ENCODE peak calls at places on chromosomes 7 and 10, in nine cellular contexts. S is astrocyte of the cerebellum; U is MM.1S; Q is fibroblast of mammary gland; E is uterus; V is GM12864; B is astrocyte of the spinal cord; X is CD4-positive, alpha-beta T cell; I is GM12865. N is an unnamed sample.

GRCh38 chr7:41148521-41148951 is 554.4 kb downstream of the INHBA start:
- DNase-seq in S (peak), U (no peak), Q (peak), E (no peak), V (no peak), B (peak), X (no peak), I (no peak), N (no peak)

GRCh38 chr7:77474756-77475155 is 58.6 kb upstream of the GSAP start:
- DNase-seq in S (no peak), U (no peak), Q (no peak), E (no peak), V (no peak), B (no peak), X (no peak), I (no peak), N (no peak)

GRCh38 chr10:114990991-114991390 is 53.0 kb downstream of the TRUB1 start:
- DNase-seq in S (no peak), U (no peak), Q (no peak), E (no peak), V (no peak), B (no peak), X (no peak), I (no peak), N (no peak)

GRCh38 chr7:13639416-13639815 is 350.1 kb downstream of the ETV1 start:
- DNase-seq in S (no peak), U (no peak), Q (no peak), E (no peak), V (no peak), B (no peak), X (no peak), I (no peak), N (no peak)

GRCh38 chr10:93363891-93364648 is 118.1 kb downstream of the MYOF start:
- DNase-seq in S (no peak), U (no peak), Q (no peak), E (no peak), V (no peak), B (no peak), X (no peak), I (no peak), N (peak)

GRCh38 chr7:157903715-157904114 is 566.9 kb downstream of the DNAJB6 start:
- DNase-seq in S (no peak), U (no peak), Q (no peak), E (no peak), V (no peak), B (no peak), X (no peak), I (no peak), N (no peak)

GRCh38 chr10:97279121-97279815 is 13.2 kb downstream of the ARHGAP19 start:
- DNase-seq in S (no peak), U (no peak), Q (peak), E (peak), V (no peak), B (no peak), X (no peak), I (no peak), N (no peak)

GRCh38 chr7:935321-936130 is 19.0 kb downstream of the ADAP1 start:
- DNase-seq in S (no peak), U (no peak), Q (no peak), E (no peak), V (no peak), B (no peak), X (no peak), I (no peak), N (no peak)

GRCh38 chr7:25318077-25318476 is 89.8 kb upstream of the NPVF start:
- DNase-seq in S (no peak), U (no peak), Q (no peak), E (no peak), V (no peak), B (no peak), X (no peak), I (no peak), N (no peak)
- TF ChIP-seq CTCF in S (no peak), U (no peak), Q (no peak), E (no peak), V (no peak), B (no peak), X (no peak), I (no peak), N (no peak)

GRCh38 chr7:132154248-132154647 is 422.0 kb downstream of the PLXNA4 start:
- DNase-seq in S (no peak), U (no peak), Q (no peak), E (no peak), V (no peak), B (no peak), X (no peak), I (no peak), N (no peak)
- TF ChIP-seq CTCF in S (no peak), U (no peak), Q (no peak), E (no peak), V (no peak), B (no peak), X (no peak), I (no peak), N (no peak)

DNA sequence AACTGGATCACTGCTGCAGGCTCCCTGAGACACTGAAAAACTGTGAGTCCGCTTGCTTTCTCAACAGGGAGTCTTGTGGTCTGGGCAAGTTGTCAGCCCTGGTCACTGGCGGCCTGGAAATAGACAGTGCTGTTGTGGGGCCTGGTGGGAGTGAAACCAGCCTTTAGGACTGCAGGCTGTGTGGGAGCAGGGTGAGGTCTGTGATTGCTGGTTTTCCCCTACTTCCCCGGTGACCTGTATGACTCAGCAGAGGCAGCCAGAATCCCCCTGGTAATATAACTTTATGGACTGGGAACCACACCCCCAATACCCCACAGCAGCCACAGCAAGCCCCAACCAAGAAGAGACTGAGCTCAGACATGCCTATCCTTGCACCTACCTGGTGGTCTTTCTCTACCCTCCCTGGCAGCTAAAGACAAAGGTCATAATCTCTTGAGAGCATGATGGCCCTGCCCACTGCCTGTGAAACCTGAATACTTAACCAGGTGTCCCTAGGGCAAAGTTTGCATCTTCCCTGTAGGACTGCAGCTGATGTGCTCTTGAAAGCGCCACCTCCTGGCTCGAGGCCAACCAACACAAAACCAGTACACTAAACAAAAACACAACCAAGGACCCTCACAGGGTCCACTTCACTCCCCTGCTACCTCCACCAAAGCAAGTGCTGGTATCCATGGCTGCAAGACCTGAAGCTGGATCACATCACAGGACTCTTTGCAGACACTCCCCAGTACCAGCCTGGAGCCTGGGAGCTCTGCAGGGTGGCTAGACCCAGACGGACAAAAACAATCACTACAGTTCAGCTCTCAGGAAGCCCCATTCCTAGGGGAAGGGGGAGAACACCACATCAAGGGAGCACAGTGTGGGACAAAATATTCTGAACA is 7.2 kb upstream of the ADAM22 start:
- DNase-seq in S (peak), U (peak), Q (peak), E (no peak), V (peak), B (peak), X (no peak), I (peak), N (no peak)
- TF ChIP-seq CTCF in S (no peak), U (peak), Q (no peak), E (no peak), V (peak), B (no peak), X (no peak), I (peak), N (no peak)

DNA sequence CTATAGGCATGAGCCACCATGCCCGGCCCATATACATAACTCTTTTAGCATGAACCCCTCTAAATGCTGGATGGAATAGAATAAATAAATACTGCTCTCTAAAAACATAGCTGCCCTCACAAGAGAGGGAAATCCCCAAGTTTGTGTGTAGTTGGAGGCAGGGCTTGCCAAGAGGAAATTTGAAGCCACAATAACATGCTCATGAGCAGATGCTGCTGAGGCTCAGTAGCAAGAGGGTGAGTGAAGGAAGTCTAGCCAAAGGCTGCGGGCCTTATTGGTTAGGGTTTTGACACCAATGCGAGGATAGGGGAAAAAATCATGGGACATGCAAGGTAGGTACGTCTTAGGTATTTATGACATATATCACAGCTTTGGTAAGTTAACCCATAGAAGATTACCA is 17.3 kb downstream of the TPK1 start:
- DNase-seq in S (no peak), U (peak), Q (peak), E (no peak), V (no peak), B (peak), X (peak), I (peak), N (no peak)
- TF ChIP-seq CTCF in S (no peak), U (no peak), Q (no peak), E (no peak), V (no peak), B (no peak), X (no peak), I (no peak), N (no peak)

GRCh38 chr7:54546081-54546985 is 4.2 kb downstream of the VSTM2A start:
- DNase-seq in S (no peak), U (peak), Q (no peak), E (no peak), V (no peak), B (no peak), X (no peak), I (peak), N (no peak)
- TF ChIP-seq CTCF in S (peak), U (peak), Q (peak), E (no peak), V (no peak), B (peak), X (no peak), I (peak), N (no peak)

N was measured in left ventricle myocardium inferior.